ENCODE peak calls at places on chromosomes 3 and 15, in four cellular contexts. O is vagina, H is esophagus squamous epithelium, V is endothelial cell of umbilical vein. F is an unnamed sample.

GRCh38 chr3:182713743-182714517 is 79.4 kb upstream of the ATP11B start:
- DNase-seq in O (no peak), H (no peak), V (peak; percentile 75), F (no peak)

GRCh38 chr3:141070727-141071357 is 19.7 kb downstream of the SPSB4 start:
- DNase-seq in O (no peak), H (no peak), V (no peak), F (no peak)

GRCh38 chr15:81106560-81106959 is 27.5 kb upstream of the CFAP161 start:
- DNase-seq in O (no peak), H (no peak), V (peak; percentile 78), F (no peak)

GRCh38 chr3:120274739-120275167 is 10.3 kb downstream of the GPR156 start:
- DNase-seq in O (no peak), H (no peak), V (no peak), F (no peak)

GRCh38 chr3:16102905-16103364 is 71.5 kb upstream of the GALNT15 start:
- DNase-seq in O (no peak), H (no peak), V (no peak), F (no peak)

GRCh38 chr3:19961960-19962359 is 15.1 kb downstream of the RAB5A start:
- DNase-seq in O (no peak), H (no peak), V (no peak), F (no peak)

GRCh38 chr3:8152826-8153418 is 348.7 kb upstream of the LMCD1 start:
- DNase-seq in O (no peak), H (no peak), V (no peak), F (no peak)

GRCh38 chr3:158768361-158768787 is 33.5 kb upstream of the MFSD1 start:
- DNase-seq in O (no peak), H (no peak), V (peak; percentile 75), F (no peak)

GRCh38 chr3:101806491-101806890 is 27.5 kb downstream of the NXPE3 start:
- DNase-seq in O (no peak), H (no peak), V (no peak), F (no peak)

GRCh38 chr15:49225572-49226281 is 55.7 kb downstream of the GALK2 start:
- DNase-seq in O (no peak), H (no peak), V (peak; percentile 28), F (no peak)

GRCh38 chr3:13067778-13068177 is 5.5 kb downstream of the IQSEC1 start:
- DNase-seq in O (no peak), H (no peak), V (no peak), F (no peak)

GRCh38 chr3:114498779-114499370 is 205.0 kb downstream of the TIGIT start:
- DNase-seq in O (no peak), H (no peak), V (no peak), F (no peak)

GRCh38 chr3:156530969-156531368 is 23.9 kb downstream of the SSR3 start:
- DNase-seq in O (no peak), H (no peak), V (no peak), F (no peak)
- TF ChIP-seq POLR2A in O (no peak), H (no peak), V (no peak), F (no peak)

DNA sequence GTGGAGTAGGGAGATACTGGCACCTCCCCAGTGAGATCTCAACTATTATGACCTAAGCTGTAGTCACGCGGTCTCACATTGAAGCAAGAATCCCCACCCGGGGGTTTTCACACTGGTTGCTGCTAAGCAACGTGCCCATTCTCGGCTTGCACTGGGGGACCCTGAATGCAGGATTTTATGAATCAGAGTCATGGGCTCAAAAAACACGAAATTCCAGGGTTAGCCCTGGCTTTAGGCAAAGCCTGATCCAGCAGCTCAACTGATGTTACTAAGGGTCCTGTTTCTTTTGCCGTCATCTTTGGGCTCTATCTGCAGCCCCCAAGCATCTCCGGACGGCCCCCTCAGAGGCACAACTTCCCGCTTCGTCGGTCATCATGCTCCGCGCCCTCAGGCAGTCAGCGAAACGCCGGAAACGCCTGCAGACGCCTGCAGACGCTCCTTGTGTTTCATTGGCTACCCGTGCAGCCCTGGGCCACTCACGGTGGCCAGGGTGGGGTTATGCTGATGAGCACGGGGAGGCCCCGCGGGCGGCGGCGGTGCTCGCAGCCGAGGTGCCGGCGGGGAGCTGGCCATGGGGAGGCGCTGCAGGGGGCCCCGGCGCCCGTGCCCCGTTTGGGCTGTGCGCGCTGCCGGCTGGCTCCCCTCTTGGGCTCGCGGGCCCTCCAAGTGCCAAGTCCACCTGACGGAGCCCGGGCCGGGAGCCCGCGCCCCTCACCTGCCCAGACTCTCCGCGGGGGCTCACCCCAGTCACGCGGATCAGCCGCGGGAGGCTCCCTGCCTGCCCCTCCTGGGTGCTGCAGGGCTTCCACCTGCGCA is 25.8 kb downstream of the EFCC1 start:
- DNase-seq in O (no peak), H (peak; percentile 67), V (peak; percentile 91), F (peak; percentile 98)
- TF ChIP-seq POLR2A in O (no peak), H (peak; percentile 26), V (peak; percentile 43), F (peak; percentile 67)

DNA sequence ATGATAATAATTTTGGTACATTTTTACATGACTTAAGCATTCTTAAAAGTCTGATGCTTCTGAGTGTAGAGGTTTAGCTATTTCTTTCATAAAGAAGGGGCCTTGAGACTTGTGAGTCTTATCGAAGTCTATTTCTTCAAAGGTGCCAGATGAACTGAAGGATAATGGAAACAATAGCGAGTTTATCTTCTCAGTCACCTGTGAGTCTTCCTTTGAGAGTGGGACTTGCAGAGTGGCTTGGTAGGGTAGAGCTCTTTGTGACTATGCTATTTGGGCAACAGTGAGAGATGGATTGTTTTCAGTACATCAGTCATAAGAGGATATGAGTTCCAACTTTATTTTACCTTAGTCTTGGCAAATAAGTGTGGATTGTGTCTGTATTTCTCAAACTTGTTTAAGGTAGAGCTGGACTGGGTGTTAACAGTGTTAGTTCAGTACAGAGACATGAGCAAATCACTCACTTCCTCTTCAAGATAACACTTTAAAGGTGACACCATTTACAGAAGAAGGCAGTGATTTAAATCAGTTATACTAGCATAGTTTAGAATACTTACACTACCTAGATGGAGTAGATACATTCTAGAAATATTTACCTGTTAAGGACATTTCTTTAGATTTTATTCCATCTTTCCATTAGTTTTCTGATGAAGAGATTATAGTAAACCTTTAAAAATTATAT is 3.2 kb downstream of the AKAP13 start:
- DNase-seq in O (no peak), H (no peak), V (peak; percentile 22), F (no peak)
- TF ChIP-seq POLR2A in O (no peak), H (no peak), V (no peak), F (no peak)

GRCh38 chr3:14124223-14124614 is 451 bp downstream of the CHCHD4 start:
- DNase-seq in O (peak; percentile 46), H (no peak), V (no peak), F (peak; percentile 64)
- TF ChIP-seq POLR2A in O (no peak), H (no peak), V (no peak), F (peak; percentile 74)

GRCh38 chr15:84734794-84735479 is 13.5 kb upstream of the ZNF592 start:
- DNase-seq in O (no peak), H (peak; percentile 22), V (no peak), F (peak; percentile 48)
- TF ChIP-seq POLR2A in O (no peak), H (no peak), V (no peak), F (no peak)

DNA sequence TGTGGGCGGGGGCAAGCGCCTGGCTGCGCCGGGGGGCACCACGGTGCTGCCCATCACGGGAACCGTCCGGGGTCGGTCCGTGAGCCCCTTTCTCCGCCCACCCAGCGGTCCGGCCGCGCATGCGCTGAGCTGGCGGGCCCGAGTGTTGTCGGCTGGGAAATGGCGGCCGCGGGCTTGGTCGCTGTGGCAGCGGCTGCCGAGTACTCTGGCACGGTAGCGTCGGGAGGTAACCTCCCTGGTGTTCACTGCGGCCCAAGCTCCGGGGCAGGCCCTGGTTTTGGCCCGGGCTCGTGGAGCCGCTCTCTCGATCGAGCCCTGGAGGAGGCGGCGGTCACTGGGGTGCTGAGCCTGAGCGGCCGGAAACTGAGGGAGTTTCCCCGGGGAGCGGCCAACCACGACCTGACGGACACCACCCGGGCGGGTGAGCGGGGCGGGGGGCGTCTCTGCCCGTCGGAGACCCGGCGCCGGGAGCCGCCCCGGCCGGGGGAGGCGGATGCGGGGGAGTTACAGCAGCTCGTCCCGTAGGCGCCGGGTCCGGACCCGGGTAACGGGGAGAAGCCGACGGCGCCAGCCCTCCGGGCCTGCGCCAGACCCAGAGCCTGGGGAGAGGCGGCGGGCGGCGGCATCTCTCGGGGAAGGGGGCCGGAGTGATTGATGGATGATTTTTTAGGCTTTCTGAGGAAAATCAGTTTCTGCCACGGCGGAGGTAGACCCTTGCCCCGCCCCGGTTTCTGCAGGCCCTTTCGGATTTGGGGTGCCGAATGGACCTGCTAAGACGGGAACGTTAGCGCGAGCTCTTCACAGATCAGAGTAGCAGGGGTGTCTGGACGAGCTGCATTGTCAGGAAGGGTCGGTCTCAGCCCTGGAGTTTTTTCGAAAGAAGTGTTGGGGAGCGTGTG is at the start of gene LRCH3:
- DNase-seq in O (no peak), H (no peak), V (peak; percentile 90), F (peak; percentile 87)
- TF ChIP-seq POLR2A in O (no peak), H (peak; percentile 34), V (peak; percentile 97), F (peak; percentile 93)

GRCh38 chr15:56917652-56918045 is 795 bp upstream of the TCF12 start:
- DNase-seq in O (no peak), H (no peak), V (no peak), F (no peak)

GRCh38 chr15:56916825-56917477 is 1.5 kb upstream of the TCF12 start:
- DNase-seq in O (no peak), H (no peak), V (no peak), F (no peak)

GRCh38 chr15:56919708-56920637 is 1.5 kb downstream of the TCF12 start:
- DNase-seq in O (no peak), H (no peak), V (peak; percentile 74), F (peak; percentile 13)

GRCh38 chr15:56918046-56918906 is at the start of gene TCF12:
- DNase-seq in O (no peak), H (peak; percentile 67), V (peak; percentile 94), F (peak; percentile 84)

DNA sequence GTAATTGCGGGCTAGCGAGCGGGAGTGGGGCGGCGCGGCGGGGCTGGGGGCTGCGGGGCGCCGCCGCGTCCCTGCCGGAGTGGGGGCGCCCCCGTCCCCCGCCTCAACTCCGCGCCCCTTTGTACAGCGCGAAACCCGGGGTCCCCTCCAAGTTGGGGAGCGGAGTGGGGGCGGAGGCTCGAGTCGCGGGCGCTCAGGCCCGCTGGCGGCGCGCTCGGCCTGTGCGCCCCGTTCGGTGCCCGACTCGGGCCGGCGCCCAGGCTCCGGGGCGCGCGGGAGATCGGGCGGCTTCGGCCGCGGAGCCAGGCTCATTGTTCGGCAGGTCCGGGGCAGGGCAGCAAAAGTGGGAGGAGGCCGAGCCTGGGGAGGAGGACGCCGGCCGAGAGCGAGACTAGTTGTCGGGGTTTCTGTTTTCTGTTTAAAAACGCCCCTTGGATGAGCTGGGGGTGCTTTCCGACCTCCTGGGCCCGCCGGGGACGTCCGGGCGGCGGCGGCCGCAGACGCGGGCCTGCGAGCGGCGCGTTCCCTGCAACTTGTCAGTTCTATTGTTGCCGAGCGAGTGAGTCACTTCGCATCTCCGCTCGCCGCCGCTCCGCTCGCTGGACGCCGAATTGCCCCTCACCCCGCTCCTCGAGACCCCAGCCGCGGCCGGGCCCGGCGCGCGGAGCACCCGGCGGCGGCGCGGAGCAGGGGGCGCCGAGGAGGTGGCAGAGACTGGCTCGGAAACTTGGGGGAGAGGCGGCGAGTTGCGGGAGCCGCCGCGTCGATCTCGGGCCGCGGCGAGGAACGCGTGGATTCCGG is 663 bp downstream of the TCF12 start:
- DNase-seq in O (no peak), H (no peak), V (peak; percentile 77), F (peak; percentile 50)
- TF ChIP-seq POLR2A in O (no peak), H (no peak), V (peak; percentile 75), F (peak; percentile 65)